ENCODE peak calls at places on chromosomes 1 and 21, in five cellular contexts. One of them, this sample, is unnamed.

GRCh38 chr1:15323989-15324866 is 77.2 kb downstream of the FHAD1 start:
- DNase-seq in uterus: no peak
- DNase-seq in AG04450: no peak
- DNase-seq in GM06990: no peak
- DNase-seq in fibroblast of the aortic adventitia: no peak
- DNase-seq in this sample: no peak

GRCh38 chr1:206935491-206936067 is 10.7 kb downstream of the PIGR start:
- DNase-seq in uterus: no peak
- DNase-seq in fibroblast of the aortic adventitia: peak
- DNase-seq in GM06990: peak
- DNase-seq in AG04450: peak
- DNase-seq in this sample: peak

GRCh38 chr1:178121883-178122282 is 28.0 kb downstream of the RASAL2 start:
- DNase-seq in fibroblast of the aortic adventitia: peak
- DNase-seq in AG04450: no peak
- DNase-seq in GM06990: no peak
- DNase-seq in uterus: no peak
- DNase-seq in this sample: no peak

GRCh38 chr1:62386351-62387121 is 50.3 kb upstream of the USP1 start:
- DNase-seq in uterus: no peak
- DNase-seq in GM06990: no peak
- DNase-seq in fibroblast of the aortic adventitia: peak
- DNase-seq in AG04450: no peak
- DNase-seq in this sample: no peak

GRCh38 chr1:207027221-207027777 is 5.3 kb downstream of the C1orf116 start:
- DNase-seq in uterus: no peak
- DNase-seq in fibroblast of the aortic adventitia: no peak
- DNase-seq in AG04450: no peak
- DNase-seq in GM06990: no peak
- DNase-seq in this sample: no peak

GRCh38 chr1:48654606-48655210 is 122.0 kb downstream of the BEND5 start:
- DNase-seq in AG04450: no peak
- DNase-seq in fibroblast of the aortic adventitia: no peak
- DNase-seq in uterus: no peak
- DNase-seq in GM06990: no peak
- DNase-seq in this sample: no peak

GRCh38 chr21:36860736-36861594 is 105.5 kb downstream of the HLCS start:
- DNase-seq in AG04450: peak
- DNase-seq in GM06990: no peak
- DNase-seq in uterus: no peak
- DNase-seq in fibroblast of the aortic adventitia: peak
- DNase-seq in this sample: no peak

GRCh38 chr1:54465351-54465811 is 59.2 kb upstream of the SSBP3 start:
- DNase-seq in uterus: peak
- DNase-seq in AG04450: no peak
- DNase-seq in fibroblast of the aortic adventitia: no peak
- DNase-seq in GM06990: no peak
- DNase-seq in this sample: no peak

GRCh38 chr1:207603777-207604176 is 41.2 kb upstream of the CR1L start:
- DNase-seq in GM06990: no peak
- DNase-seq in uterus: no peak
- DNase-seq in AG04450: no peak
- DNase-seq in fibroblast of the aortic adventitia: peak
- DNase-seq in this sample: no peak

GRCh38 chr1:211610779-211611556 is 32.0 kb upstream of the SLC30A1 start:
- DNase-seq in GM06990: no peak
- DNase-seq in fibroblast of the aortic adventitia: peak
- DNase-seq in uterus: peak
- DNase-seq in AG04450: no peak
- DNase-seq in this sample: no peak

GRCh38 chr1:199821029-199821779 is 206.3 kb upstream of the NR5A2 start:
- DNase-seq in GM06990: no peak
- DNase-seq in fibroblast of the aortic adventitia: no peak
- DNase-seq in AG04450: no peak
- DNase-seq in uterus: no peak
- DNase-seq in this sample: no peak

GRCh38 chr1:156086256-156086662 is 4.0 kb upstream of the MEX3A start:
- DNase-seq in GM06990: no peak
- DNase-seq in AG04450: no peak
- DNase-seq in uterus: no peak
- DNase-seq in fibroblast of the aortic adventitia: peak
- DNase-seq in this sample: no peak

GRCh38 chr1:40352126-40352525 is 21.4 kb upstream of the SMAP2 start:
- DNase-seq in uterus: no peak
- DNase-seq in fibroblast of the aortic adventitia: no peak
- DNase-seq in GM06990: peak
- DNase-seq in AG04450: no peak
- DNase-seq in this sample: no peak

GRCh38 chr1:97721221-97721620 is 199.6 kb downstream of the DPYD start:
- DNase-seq in uterus: no peak
- DNase-seq in fibroblast of the aortic adventitia: no peak
- DNase-seq in GM06990: no peak
- DNase-seq in AG04450: no peak
- DNase-seq in this sample: no peak

GRCh38 chr1:175080030-175080429 is 12.4 kb downstream of the TNN start:
- DNase-seq in fibroblast of the aortic adventitia: no peak
- DNase-seq in uterus: no peak
- DNase-seq in AG04450: no peak
- DNase-seq in GM06990: no peak
- DNase-seq in this sample: no peak

DNA sequence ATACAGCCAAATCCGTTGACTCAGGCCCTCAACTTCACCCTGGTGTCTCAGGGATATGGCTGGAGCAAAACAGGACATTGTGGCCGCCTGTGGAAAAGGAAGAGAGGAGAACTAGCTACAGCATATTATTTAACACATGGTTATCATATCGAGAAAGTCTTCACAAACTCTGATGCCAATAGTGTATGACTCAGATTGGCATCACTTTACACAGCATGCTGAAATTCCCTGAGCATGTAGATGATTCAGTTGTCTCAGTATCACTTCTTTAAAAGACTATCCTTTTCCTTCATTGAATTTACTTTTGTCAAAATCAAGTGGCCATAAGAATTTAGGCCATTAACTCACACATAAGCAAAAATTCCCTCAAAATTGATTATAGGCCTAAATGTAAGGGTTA is 20.1 kb downstream of the HSD3B2 start:
- DNase-seq in AG04450: no peak
- DNase-seq in fibroblast of the aortic adventitia: no peak
- DNase-seq in uterus: no peak
- DNase-seq in GM06990: no peak
- DNase-seq in this sample: no peak
- TF ChIP-seq CTCF in AG04450: no peak
- TF ChIP-seq CTCF in fibroblast of the aortic adventitia: no peak
- TF ChIP-seq CTCF in uterus: no peak
- TF ChIP-seq CTCF in GM06990: no peak
- TF ChIP-seq CTCF in this sample: no peak

DNA sequence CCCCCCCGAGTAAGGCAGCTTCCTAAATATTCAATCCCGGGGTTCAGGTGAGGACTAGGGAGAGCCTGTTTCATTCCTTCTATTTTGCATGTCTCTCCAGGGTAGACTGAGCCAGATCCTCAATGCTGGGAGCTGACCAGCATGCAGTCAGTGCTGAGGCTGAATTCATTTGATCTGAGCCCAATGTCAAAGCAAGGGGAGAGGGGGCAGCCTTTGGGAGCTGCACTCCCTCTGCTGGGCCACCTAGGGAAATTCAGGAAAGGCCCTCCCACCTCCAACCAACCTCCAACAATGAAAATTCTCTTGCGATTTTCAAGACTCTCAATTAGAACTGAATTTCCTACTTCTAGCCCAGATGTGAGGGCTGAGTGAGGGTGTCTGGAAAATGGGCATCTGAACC is 371.2 kb downstream of the NPHP4 start:
- DNase-seq in fibroblast of the aortic adventitia: no peak
- DNase-seq in GM06990: no peak
- DNase-seq in AG04450: no peak
- DNase-seq in uterus: no peak
- DNase-seq in this sample: no peak
- TF ChIP-seq CTCF in fibroblast of the aortic adventitia: no peak
- TF ChIP-seq CTCF in GM06990: peak
- TF ChIP-seq CTCF in AG04450: no peak
- TF ChIP-seq CTCF in uterus: no peak
- TF ChIP-seq CTCF in this sample: no peak

GRCh38 chr21:32306021-32306780 is 7.5 kb downstream of the MRAP start:
- DNase-seq in fibroblast of the aortic adventitia: no peak
- DNase-seq in uterus: no peak
- DNase-seq in AG04450: no peak
- DNase-seq in GM06990: no peak
- DNase-seq in this sample: no peak
- TF ChIP-seq CTCF in fibroblast of the aortic adventitia: no peak
- TF ChIP-seq CTCF in uterus: no peak
- TF ChIP-seq CTCF in AG04450: peak
- TF ChIP-seq CTCF in GM06990: peak
- TF ChIP-seq CTCF in this sample: no peak

GRCh38 chr1:164759945-164760584 is 201.1 kb downstream of the PBX1 start:
- DNase-seq in fibroblast of the aortic adventitia: no peak
- DNase-seq in GM06990: no peak
- DNase-seq in uterus: no peak
- DNase-seq in AG04450: no peak
- DNase-seq in this sample: no peak
- TF ChIP-seq CTCF in fibroblast of the aortic adventitia: no peak
- TF ChIP-seq CTCF in GM06990: no peak
- TF ChIP-seq CTCF in uterus: no peak
- TF ChIP-seq CTCF in AG04450: no peak
- TF ChIP-seq CTCF in this sample: no peak

DNA sequence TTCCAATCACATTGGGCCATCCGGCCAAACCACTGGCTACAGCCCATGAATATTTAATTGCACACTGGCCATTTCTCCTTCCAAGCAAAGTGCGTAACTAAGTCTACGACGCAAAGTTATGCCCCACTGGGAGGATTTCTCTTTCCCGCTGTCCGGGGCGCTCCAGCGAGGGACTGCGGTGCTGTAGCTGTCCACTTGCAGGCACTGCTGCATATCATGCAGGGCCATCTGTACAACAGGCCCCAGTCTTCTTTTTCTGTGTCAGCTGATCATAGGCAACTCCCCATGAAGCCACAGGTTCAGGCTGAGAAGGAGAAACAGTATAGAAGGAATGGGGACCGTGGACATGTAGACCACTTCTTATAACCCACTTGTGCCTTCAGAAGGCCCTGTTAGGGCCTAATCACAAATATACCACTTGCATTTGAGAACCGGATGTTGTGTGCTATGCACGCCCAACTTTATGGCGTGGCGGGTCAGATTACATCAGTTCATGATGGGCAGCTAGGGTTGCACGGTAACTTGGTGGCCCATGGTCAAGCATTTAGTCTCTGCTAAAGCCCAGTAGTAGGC is 58.0 kb downstream of the ADSS2 start:
- DNase-seq in fibroblast of the aortic adventitia: no peak
- DNase-seq in GM06990: no peak
- DNase-seq in uterus: no peak
- DNase-seq in AG04450: no peak
- DNase-seq in this sample: no peak
- TF ChIP-seq CTCF in fibroblast of the aortic adventitia: no peak
- TF ChIP-seq CTCF in GM06990: no peak
- TF ChIP-seq CTCF in uterus: no peak
- TF ChIP-seq CTCF in AG04450: no peak
- TF ChIP-seq CTCF in this sample: no peak

GRCh38 chr1:152000989-152001630 is 7.5 kb upstream of the S100A10 start:
- DNase-seq in uterus: no peak
- DNase-seq in fibroblast of the aortic adventitia: no peak
- DNase-seq in GM06990: no peak
- DNase-seq in AG04450: no peak
- DNase-seq in this sample: no peak

GRCh38 chr1:152005360-152005912 is 11.8 kb upstream of the S100A10 start:
- DNase-seq in GM06990: no peak
- DNase-seq in fibroblast of the aortic adventitia: no peak
- DNase-seq in uterus: no peak
- DNase-seq in AG04450: no peak
- DNase-seq in this sample: no peak

GRCh38 chr1:152001631-152002584 is 8.2 kb upstream of the S100A10 start:
- DNase-seq in AG04450: peak
- DNase-seq in fibroblast of the aortic adventitia: peak
- DNase-seq in GM06990: no peak
- DNase-seq in uterus: peak
- DNase-seq in this sample: peak

GRCh38 chr1:152002960-152003359 is 9.3 kb upstream of the S100A10 start:
- DNase-seq in uterus: no peak
- DNase-seq in fibroblast of the aortic adventitia: no peak
- DNase-seq in GM06990: no peak
- DNase-seq in AG04450: no peak
- DNase-seq in this sample: peak

GRCh38 chr1:152003846-152004442 is 10.3 kb upstream of the S100A10 start:
- DNase-seq in AG04450: no peak
- DNase-seq in GM06990: no peak
- DNase-seq in uterus: no peak
- DNase-seq in fibroblast of the aortic adventitia: no peak
- DNase-seq in this sample: no peak
- TF ChIP-seq CTCF in AG04450: peak
- TF ChIP-seq CTCF in GM06990: no peak
- TF ChIP-seq CTCF in uterus: no peak
- TF ChIP-seq CTCF in fibroblast of the aortic adventitia: peak
- TF ChIP-seq CTCF in this sample: no peak

GRCh38 chr21:28516996-28517592 is 475.6 kb downstream of the LTN1 start:
- DNase-seq in fibroblast of the aortic adventitia: no peak
- DNase-seq in AG04450: no peak
- DNase-seq in GM06990: peak
- DNase-seq in uterus: peak
- DNase-seq in this sample: peak

GRCh38 chr21:28523367-28523766 is 469.3 kb downstream of the LTN1 start:
- DNase-seq in fibroblast of the aortic adventitia: peak
- DNase-seq in uterus: no peak
- DNase-seq in AG04450: no peak
- DNase-seq in GM06990: no peak
- DNase-seq in this sample: no peak

GRCh38 chr21:28518620-28519019 is 474.1 kb downstream of the LTN1 start:
- DNase-seq in GM06990: no peak
- DNase-seq in uterus: no peak
- DNase-seq in AG04450: no peak
- DNase-seq in fibroblast of the aortic adventitia: peak
- DNase-seq in this sample: no peak

DNA sequence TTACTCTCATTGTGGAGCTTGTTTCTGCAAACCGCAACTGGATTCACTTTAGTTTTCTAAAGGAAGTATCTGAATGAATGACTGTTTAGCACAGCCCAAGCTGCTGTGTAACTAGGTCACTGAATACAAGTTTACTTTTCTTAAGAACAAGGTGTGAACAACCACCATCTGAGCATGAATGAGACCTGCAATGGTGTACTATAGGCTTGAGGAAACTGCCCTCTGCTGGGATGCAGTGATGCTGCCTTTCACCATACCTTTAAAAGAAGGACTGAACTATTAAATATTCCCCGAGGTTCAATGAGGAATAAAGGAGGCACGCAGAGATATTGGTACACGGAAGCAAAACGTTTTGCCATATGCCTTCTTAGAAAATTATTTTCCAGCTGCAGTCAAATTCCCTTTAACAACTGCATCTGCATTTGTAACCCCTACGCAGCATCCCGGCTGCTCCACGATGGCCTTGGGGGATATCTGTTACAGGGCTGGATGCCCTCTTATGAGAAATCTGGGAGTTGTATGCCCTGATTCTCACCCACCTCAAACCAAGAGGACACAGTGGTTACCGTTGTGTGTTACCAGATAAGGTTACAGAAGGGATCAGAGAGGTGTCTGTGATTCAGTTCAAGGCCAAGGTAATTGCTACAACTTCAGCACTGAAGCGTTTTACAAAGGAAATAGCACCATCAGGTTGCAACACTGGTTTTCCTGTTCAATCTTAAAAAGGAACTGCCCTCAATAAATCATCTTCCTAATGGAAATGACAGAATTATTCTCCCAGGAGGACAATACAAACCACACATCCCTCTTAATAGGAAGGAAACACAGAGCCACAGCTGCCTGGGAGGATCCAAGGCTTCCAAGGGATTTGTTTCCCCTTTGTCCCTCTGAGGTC is 470.5 kb downstream of the LTN1 start:
- DNase-seq in AG04450: peak
- DNase-seq in fibroblast of the aortic adventitia: peak
- DNase-seq in GM06990: no peak
- DNase-seq in uterus: peak
- DNase-seq in this sample: peak
- TF ChIP-seq CTCF in AG04450: peak
- TF ChIP-seq CTCF in fibroblast of the aortic adventitia: peak
- TF ChIP-seq CTCF in GM06990: peak
- TF ChIP-seq CTCF in uterus: peak
- TF ChIP-seq CTCF in this sample: no peak